ENCODE peak calls at places on chromosomes 3 and 15, in four cellular contexts. One of them, this sample, is unnamed.

GRCh38 chr3:178439504-178439903 is 96.7 kb upstream of the KCNMB2 start:
- DNase-seq in GM10248: peak; percentile 24
- DNase-seq in LoVo: no peak
- DNase-seq in astrocyte of the spinal cord: peak; percentile 67
- DNase-seq in this sample: peak; percentile 66

GRCh38 chr3:125229707-125230106 is 17.2 kb upstream of the SLC12A8 start:
- DNase-seq in GM10248: no peak
- DNase-seq in LoVo: no peak
- DNase-seq in astrocyte of the spinal cord: no peak
- DNase-seq in this sample: no peak

GRCh38 chr3:192215-192929 is 4.2 kb upstream of the CHL1 start:
- DNase-seq in GM10248: peak; percentile 36
- DNase-seq in LoVo: no peak
- DNase-seq in astrocyte of the spinal cord: no peak
- DNase-seq in this sample: no peak

GRCh38 chr3:42179110-42179725 is 86.8 kb downstream of the CCK start:
- DNase-seq in GM10248: no peak
- DNase-seq in LoVo: peak; percentile 89
- DNase-seq in astrocyte of the spinal cord: peak; percentile 91
- DNase-seq in this sample: peak; percentile 94

GRCh38 chr3:15694628-15695027 is 93.1 kb downstream of the BTD start:
- DNase-seq in GM10248: no peak
- DNase-seq in LoVo: no peak
- DNase-seq in astrocyte of the spinal cord: no peak
- DNase-seq in this sample: no peak

GRCh38 chr3:29731050-29731449 is 450.2 kb downstream of the RBMS3 start:
- DNase-seq in GM10248: no peak
- DNase-seq in LoVo: no peak
- DNase-seq in astrocyte of the spinal cord: no peak
- DNase-seq in this sample: no peak

GRCh38 chr3:171747223-171747920 is 62.9 kb downstream of the PLD1 start:
- DNase-seq in GM10248: no peak
- DNase-seq in LoVo: no peak
- DNase-seq in astrocyte of the spinal cord: no peak
- DNase-seq in this sample: no peak

GRCh38 chr3:45676248-45677044 is 12.8 kb upstream of the SACM1L start:
- DNase-seq in GM10248: no peak
- DNase-seq in LoVo: no peak
- DNase-seq in astrocyte of the spinal cord: no peak
- DNase-seq in this sample: no peak

GRCh38 chr3:128413413-128414205 is 53.1 kb downstream of the DNAJB8 start:
- DNase-seq in GM10248: no peak
- DNase-seq in LoVo: no peak
- DNase-seq in astrocyte of the spinal cord: no peak
- DNase-seq in this sample: no peak

GRCh38 chr3:53075743-53076140 is 29.9 kb upstream of the SFMBT1 start:
- DNase-seq in GM10248: no peak
- DNase-seq in LoVo: no peak
- DNase-seq in astrocyte of the spinal cord: no peak
- DNase-seq in this sample: no peak

GRCh38 chr15:70795311-70795665 is 31.9 kb upstream of the UACA start:
- DNase-seq in GM10248: no peak
- DNase-seq in LoVo: peak; percentile 82
- DNase-seq in astrocyte of the spinal cord: peak; percentile 96
- DNase-seq in this sample: peak; percentile 80

GRCh38 chr15:40060241-40060961 is 21.4 kb upstream of the SRP14 start:
- DNase-seq in GM10248: no peak
- DNase-seq in LoVo: no peak
- DNase-seq in astrocyte of the spinal cord: no peak
- DNase-seq in this sample: no peak

GRCh38 chr15:33326908-33327307 is 16.1 kb downstream of the RYR3 start:
- DNase-seq in GM10248: no peak
- DNase-seq in LoVo: no peak
- DNase-seq in astrocyte of the spinal cord: no peak
- DNase-seq in this sample: no peak

GRCh38 chr3:52446042-52446441 is 1.1 kb upstream of the SEMA3G start:
- DNase-seq in GM10248: no peak
- DNase-seq in LoVo: no peak
- DNase-seq in astrocyte of the spinal cord: no peak
- DNase-seq in this sample: no peak

GRCh38 chr15:31554261-31554660 is 227.6 kb downstream of the KLF13 start:
- DNase-seq in GM10248: no peak
- DNase-seq in LoVo: no peak
- DNase-seq in astrocyte of the spinal cord: peak; percentile 93
- DNase-seq in this sample: no peak

GRCh38 chr3:187165144-187165543 is 25.8 kb upstream of the RPL39L start:
- DNase-seq in GM10248: peak; percentile 51
- DNase-seq in LoVo: peak; percentile 71
- DNase-seq in astrocyte of the spinal cord: peak; percentile 64
- DNase-seq in this sample: peak; percentile 64

GRCh38 chr3:69174435-69174834 is 52.0 kb upstream of the LMOD3 start:
- DNase-seq in GM10248: no peak
- DNase-seq in LoVo: no peak
- DNase-seq in astrocyte of the spinal cord: no peak
- DNase-seq in this sample: no peak

GRCh38 chr3:52685285-52685704 is 418 bp downstream of the PBRM1 start:
- DNase-seq in GM10248: peak; percentile 94
- DNase-seq in LoVo: peak; percentile 84
- DNase-seq in astrocyte of the spinal cord: peak; percentile 60
- DNase-seq in this sample: no peak

GRCh38 chr3:15007681-15008141 is 57.4 kb downstream of the MRPS25 start:
- DNase-seq in GM10248: no peak
- DNase-seq in LoVo: no peak
- DNase-seq in astrocyte of the spinal cord: peak; percentile 84
- DNase-seq in this sample: no peak

GRCh38 chr3:42229942-42230688 is 35.9 kb downstream of the CCK start:
- DNase-seq in GM10248: no peak
- DNase-seq in LoVo: peak; percentile 49
- DNase-seq in astrocyte of the spinal cord: peak; percentile 56
- DNase-seq in this sample: peak; percentile 18

GRCh38 chr3:39850707-39851014 is 41.3 kb downstream of the MYRIP start:
- DNase-seq in GM10248: no peak
- DNase-seq in LoVo: no peak
- DNase-seq in astrocyte of the spinal cord: no peak
- DNase-seq in this sample: no peak

GRCh38 chr15:40038267-40038653 is 721 bp downstream of the SRP14 start:
- DNase-seq in GM10248: no peak
- DNase-seq in LoVo: peak; percentile 24
- DNase-seq in astrocyte of the spinal cord: peak; percentile 26
- DNase-seq in this sample: no peak

GRCh38 chr3:161800985-161801559 is 304.5 kb downstream of the OTOL1 start:
- DNase-seq in GM10248: no peak
- DNase-seq in LoVo: no peak
- DNase-seq in astrocyte of the spinal cord: no peak
- DNase-seq in this sample: no peak

GRCh38 chr15:70284438-70285214 is 186.9 kb upstream of the TLE3 start:
- DNase-seq in GM10248: no peak
- DNase-seq in LoVo: no peak
- DNase-seq in astrocyte of the spinal cord: no peak
- DNase-seq in this sample: no peak

GRCh38 chr15:85482896-85483295 is 102.5 kb downstream of the AKAP13 start:
- DNase-seq in GM10248: no peak
- DNase-seq in LoVo: peak; percentile 35
- DNase-seq in astrocyte of the spinal cord: peak; percentile 87
- DNase-seq in this sample: peak; percentile 76

GRCh38 chr3:69352305-69353087 is 33.4 kb downstream of the FRMD4B start:
- DNase-seq in GM10248: no peak
- DNase-seq in LoVo: no peak
- DNase-seq in astrocyte of the spinal cord: no peak
- DNase-seq in this sample: no peak

GRCh38 chr15:83010709-83011270 is 649 bp downstream of the C15orf40 start:
- DNase-seq in GM10248: peak; percentile 83
- DNase-seq in LoVo: peak; percentile 77
- DNase-seq in astrocyte of the spinal cord: peak; percentile 79
- DNase-seq in this sample: peak; percentile 67

GRCh38 chr15:81948751-81949150 is 97.1 kb downstream of the MEX3B start:
- DNase-seq in GM10248: no peak
- DNase-seq in LoVo: no peak
- DNase-seq in astrocyte of the spinal cord: no peak
- DNase-seq in this sample: no peak

GRCh38 chr15:51907136-51907862 is 64.3 kb downstream of the LEO1 start:
- DNase-seq in GM10248: no peak
- DNase-seq in LoVo: peak; percentile 98
- DNase-seq in astrocyte of the spinal cord: peak; percentile 22
- DNase-seq in this sample: peak; percentile 82